ENCODE peak calls at places on chromosomes 4 and X, in eight cellular contexts. Z is ovary, G is body of pancreas, U is adipocyte, H is mammary epithelial cell, N is neuronal stem cell, B is A549, Q is heart right ventricle. Y is an unnamed sample. For H3K4me1, the result is how much of the 10 kb centered on the place peaks cover.

GRCh38 chr4:124262211-124263179 is 450.0 kb downstream of the ANKRD50 start:
- DNase-seq in Z (peak), G (peak), U (peak), H (peak), N (peak), B (peak), Q (peak), Y (peak)

GRCh38 chrX:64321507-64321906 is 73.7 kb downstream of the MTMR8 start:
- DNase-seq in Z (no peak), G (no peak), U (no peak), H (no peak), N (no peak), B (no peak), Q (no peak), Y (no peak)

GRCh38 chr4:132818091-132818490 is 331.0 kb upstream of the PCDH10 start:
- DNase-seq in Z (no peak), G (no peak), U (no peak), H (no peak), N (no peak), B (no peak), Q (no peak), Y (no peak)

GRCh38 chr4:86977621-86978184 is 42.9 kb downstream of the AFF1 start:
- DNase-seq in Z (no peak), G (no peak), U (peak), H (peak), N (no peak), B (peak), Q (no peak), Y (no peak)

GRCh38 chrX:10486373-10486772 is 134.0 kb downstream of the MID1 start:
- DNase-seq in Z (no peak), G (no peak), U (peak), H (peak), N (no peak), B (no peak), Q (no peak), Y (no peak)

GRCh38 chr4:39732728-39733127 is 34.8 kb downstream of the UBE2K start:
- DNase-seq in Z (no peak), G (no peak), U (peak), H (peak), N (no peak), B (no peak), Q (no peak), Y (no peak)

GRCh38 chr4:41432889-41433288 is 105.1 kb upstream of the LIMCH1 start:
- DNase-seq in Z (no peak), G (no peak), U (peak), H (peak), N (peak), B (no peak), Q (no peak), Y (peak)

GRCh38 chr4:88891636-88892035 is 165.3 kb downstream of the FAM13A start:
- DNase-seq in Z (no peak), G (no peak), U (no peak), H (no peak), N (no peak), B (no peak), Q (no peak), Y (no peak)

GRCh38 chr4:148067307-148067916 is 335.5 kb downstream of the ARHGAP10 start:
- DNase-seq in Z (no peak), G (no peak), U (no peak), H (no peak), N (no peak), B (no peak), Q (no peak), Y (no peak)

GRCh38 chr4:26048378-26048882 is 134.4 kb downstream of the SMIM20 start:
- DNase-seq in Z (peak), G (no peak), U (peak), H (no peak), N (no peak), B (no peak), Q (peak), Y (no peak)

GRCh38 chrX:37580080-37580479 is 8.6 kb downstream of the LANCL3 start:
- DNase-seq in Z (no peak), G (no peak), U (no peak), H (peak), N (no peak), B (no peak), Q (no peak), Y (peak)

GRCh38 chr4:123017078-123017477 is 94.7 kb upstream of the NUDT6 start:
- DNase-seq in Z (no peak), G (no peak), U (no peak), H (no peak), N (no peak), B (no peak), Q (no peak), Y (no peak)
- H3K4me3 ChIP-seq in Z (no peak), G (no peak), U (no peak), H (no peak), N (no peak), B (no peak), Q (no peak), Y (no peak)

DNA sequence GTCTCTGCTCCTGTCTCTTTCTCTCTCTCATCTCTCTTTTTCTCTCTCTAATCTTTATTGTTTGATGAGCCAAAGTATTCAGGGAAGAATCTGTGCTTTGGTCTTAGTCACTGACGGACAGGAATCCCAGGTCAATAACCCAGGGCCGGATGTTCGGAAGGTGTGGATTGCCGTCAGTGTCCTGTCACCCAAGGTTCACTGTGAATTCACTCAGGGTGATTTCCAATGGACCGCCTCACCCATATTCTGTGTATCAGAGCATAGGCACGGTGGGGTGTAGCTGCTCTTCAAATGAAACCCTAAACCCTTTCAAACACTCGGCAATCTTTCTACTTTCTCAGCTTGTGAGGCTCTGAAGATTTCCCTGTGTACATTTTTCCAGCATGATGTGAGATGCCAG is 144.6 kb upstream of the GPC4 start:
- DNase-seq in Z (no peak), G (no peak), U (no peak), H (no peak), N (no peak), B (no peak), Q (no peak), Y (no peak)
- H3K4me1 ChIP-seq in Z (under half), G (under half), U (under half), H (under half), N (under half), B (under half), Q (under half), Y (half or more)

GRCh38 chrX:153828308-153828707 is 2.0 kb downstream of the PDZD4 start:
- DNase-seq in Z (no peak), G (no peak), U (no peak), H (no peak), N (no peak), B (no peak), Q (no peak), Y (no peak)
- H3K4me3 ChIP-seq in Z (peak), G (no peak), U (no peak), H (no peak), N (peak), B (peak), Q (no peak), Y (peak)

DNA sequence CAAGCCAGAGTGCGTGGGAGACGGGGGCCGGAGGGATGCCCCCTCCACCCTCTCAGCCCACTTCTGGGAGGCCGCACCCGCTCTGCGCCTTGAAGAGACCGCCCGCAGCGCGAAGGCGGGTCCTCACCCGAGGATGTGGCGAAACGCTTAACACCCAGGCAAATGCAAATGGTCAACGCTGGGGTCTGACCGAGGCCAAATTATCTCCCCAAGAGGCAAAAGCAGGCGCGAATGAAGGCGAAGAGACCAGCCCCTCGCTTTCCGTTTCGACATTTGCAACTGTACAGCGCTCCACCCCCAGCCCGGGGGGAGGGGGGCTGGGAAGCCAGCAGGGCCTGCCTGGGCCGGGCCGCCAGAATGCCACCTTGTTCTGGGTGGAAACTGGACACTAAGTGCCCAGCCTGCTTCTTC is 137.7 kb upstream of the ZIC3 start:
- DNase-seq in Z (no peak), G (no peak), U (peak), H (no peak), N (no peak), B (peak), Q (no peak), Y (peak)
- H3K4me1 ChIP-seq in Z (under half), G (under half), U (under half), H (under half), N (under half), B (under half), Q (under half), Y (under half)